ENCODE peak calls at places on chromosomes 5 and 9, in five cellular contexts. Y, N, X, P and C are unnamed samples. For H3K4me1 and H3K9me3, the result is how much of the 10 kb centered on the place peaks cover.

GRCh38 chr5:176769911-176770310 is 40.4 kb upstream of the UNC5A start:
- DNase-seq in N (peak), Y (no peak), X (no peak), P (peak), C (no peak)

GRCh38 chr5:61675015-61675692 is 343.1 kb downstream of the ZSWIM6 start:
- DNase-seq in X (no peak), Y (peak), N (no peak), P (peak), C (no peak)

GRCh38 chr5:128596071-128596470 is 58.0 kb upstream of the FBN2 start:
- DNase-seq in Y (no peak), P (no peak), X (no peak), N (no peak), C (no peak)

GRCh38 chr5:104576677-104577076 is 1014.1 kb upstream of the NUDT12 start:
- DNase-seq in Y (no peak), X (no peak), N (no peak), P (no peak), C (no peak)

GRCh38 chr5:40781843-40782409 is 16.2 kb downstream of the PRKAA1 start:
- DNase-seq in X (no peak), Y (no peak), N (no peak), P (no peak), C (no peak)

GRCh38 chr9:137275203-137275936 is 2.2 kb upstream of the TOR4A start:
- DNase-seq in X (no peak), P (no peak), N (peak), Y (no peak), C (no peak)

GRCh38 chr5:31844615-31845345 is 205.8 kb downstream of the PDZD2 start:
- DNase-seq in N (no peak), X (no peak), Y (no peak), P (no peak), C (no peak)

GRCh38 chr5:168434746-168435321 is 51.4 kb upstream of the RARS1 start:
- DNase-seq in N (no peak), X (no peak), Y (no peak), P (no peak), C (no peak)

GRCh38 chr9:12726795-12727194 is 33.6 kb downstream of the TYRP1 start:
- DNase-seq in N (no peak), P (no peak), X (no peak), Y (no peak), C (no peak)

GRCh38 chr5:132663771-132664695 is 6.1 kb downstream of the IL13 start:
- DNase-seq in N (no peak), P (no peak), Y (no peak), X (no peak), C (no peak)

GRCh38 chr5:14399054-14399657 is 182.4 kb upstream of the OTULINL start:
- DNase-seq in X (no peak), N (no peak), Y (peak), P (peak), C (peak)

GRCh38 chr5:100682625-100683024 is 147.5 kb downstream of the FAM174A start:
- DNase-seq in Y (no peak), X (no peak), P (no peak), N (no peak), C (no peak)

DNA sequence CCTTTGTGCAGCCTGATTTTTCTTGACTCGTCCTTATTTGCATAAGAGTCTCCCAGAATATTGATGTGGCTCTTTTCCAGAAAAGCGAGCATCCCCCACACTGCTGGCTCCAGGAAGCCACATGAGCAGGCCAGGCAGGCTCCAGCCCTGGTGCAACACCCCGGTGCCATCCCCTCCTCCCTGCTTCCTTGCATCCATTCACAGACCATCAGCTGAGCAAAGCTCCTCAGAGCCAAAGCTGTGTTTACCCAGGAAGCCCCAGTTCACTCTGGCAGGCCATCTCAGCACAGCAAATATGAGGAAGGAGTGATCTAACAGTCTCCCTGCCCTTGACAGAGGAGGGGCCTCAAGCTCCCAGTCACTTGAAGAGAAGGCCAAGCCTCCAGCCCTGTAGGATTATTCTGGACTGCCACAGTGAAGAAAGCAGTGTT is 34.4 kb downstream of the INSYN2B start:
- DNase-seq in P (peak), Y (peak), X (no peak), N (peak), C (no peak)
- H3K4me1 ChIP-seq in P (under half), Y (under half), X (under half), N (under half), C (under half)

GRCh38 chr9:112280904-112281303 is 52.5 kb downstream of the PTBP3 start:
- DNase-seq in X (no peak), Y (no peak), N (no peak), P (no peak), C (no peak)

GRCh38 chr9:112283854-112284253 is 49.6 kb downstream of the PTBP3 start:
- DNase-seq in X (no peak), N (no peak), Y (no peak), P (no peak), C (no peak)

GRCh38 chr9:112286906-112287305 is 46.5 kb downstream of the PTBP3 start:
- DNase-seq in X (no peak), P (no peak), N (no peak), Y (no peak), C (no peak)

GRCh38 chr9:112288029-112288428 is 45.4 kb downstream of the PTBP3 start:
- DNase-seq in P (no peak), Y (no peak), N (no peak), X (no peak), C (no peak)

GRCh38 chr9:112285056-112285455 is 48.4 kb downstream of the PTBP3 start:
- DNase-seq in Y (no peak), P (no peak), N (no peak), X (no peak), C (no peak)
- H3K9me3 ChIP-seq in Y (under half), P (under half), N (under half), X (under half), C (under half)

GRCh38 chr5:68220914-68221313 is 5.4 kb downstream of the PIK3R1 start:
- DNase-seq in Y (no peak), P (no peak), X (no peak), N (no peak), C (no peak)
- H3K4me1 ChIP-seq in Y (under half), P (under half), X (half or more), N (under half), C (under half)

GRCh38 chr9:102972780-102973179 is 22.4 kb upstream of the CYLC2 start:
- DNase-seq in P (no peak), Y (no peak), N (no peak), X (no peak), C (no peak)
- H3K9me3 ChIP-seq in P (under half), Y (under half), N (under half), X (under half), C (under half)

GRCh38 chr5:163759000-163759730 is 253.7 kb downstream of the MAT2B start:
- DNase-seq in N (no peak), P (no peak), X (no peak), Y (no peak), C (no peak)

GRCh38 chr5:163757344-163757743 is 251.9 kb downstream of the MAT2B start:
- DNase-seq in N (no peak), Y (no peak), X (peak), P (no peak), C (no peak)

GRCh38 chr5:163756170-163756569 is 250.8 kb downstream of the MAT2B start:
- DNase-seq in P (no peak), X (no peak), Y (no peak), N (no peak), C (no peak)

GRCh38 chr5:163758283-163758711 is 252.9 kb downstream of the MAT2B start:
- DNase-seq in P (no peak), Y (no peak), X (no peak), N (no peak), C (no peak)

DNA sequence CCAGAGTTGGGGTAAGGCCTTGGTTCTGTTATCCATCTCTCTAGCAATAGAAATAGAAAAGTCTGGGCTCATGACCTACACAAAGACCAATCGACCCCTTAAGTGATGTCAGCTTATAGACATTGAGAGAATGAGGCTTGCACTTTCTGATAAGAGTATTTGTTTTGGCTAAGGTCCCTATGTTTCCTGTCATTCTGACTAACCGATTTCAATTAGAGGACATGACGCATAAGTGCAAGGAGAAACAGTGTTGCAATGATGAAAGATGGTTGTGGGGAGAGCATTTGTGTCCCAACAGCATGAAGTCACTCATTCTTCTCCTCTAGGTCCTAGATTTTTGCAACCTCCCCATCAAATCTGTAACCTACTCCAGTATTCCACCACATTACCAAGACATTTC is 255.1 kb downstream of the MAT2B start:
- DNase-seq in Y (no peak), N (no peak), P (no peak), X (no peak), C (no peak)
- H3K4me1 ChIP-seq in Y (under half), N (under half), P (under half), X (under half), C (under half)

GRCh38 chr5:2674456-2674855 is 77.0 kb downstream of the IRX2 start:
- DNase-seq in P (no peak), Y (no peak), N (no peak), X (no peak), C (no peak)

GRCh38 chr5:2669913-2670312 is 81.6 kb downstream of the IRX2 start:
- DNase-seq in P (no peak), X (no peak), Y (no peak), N (no peak), C (no peak)

GRCh38 chr5:2669259-2669658 is 82.2 kb downstream of the IRX2 start:
- DNase-seq in P (no peak), X (no peak), N (no peak), Y (no peak), C (no peak)

GRCh38 chr5:2675548-2675947 is 75.9 kb downstream of the IRX2 start:
- DNase-seq in P (no peak), Y (no peak), N (no peak), X (no peak), C (no peak)

GRCh38 chr5:2670856-2671404 is 80.5 kb downstream of the IRX2 start:
- DNase-seq in Y (no peak), P (no peak), N (no peak), X (no peak), C (no peak)
- H3K9me3 ChIP-seq in Y (under half), P (under half), N (under half), X (under half), C (under half)